ENCODE peak calls at places on chromosomes 16 and 17, in four cellular contexts. One of them, this sample, is unnamed.

GRCh38 chr17:19413725-19414124 is 2.7 kb downstream of the RNF112 start:
- DNase-seq in GM10248: no peak
- DNase-seq in psoas muscle: no peak
- DNase-seq in spleen: no peak
- DNase-seq in this sample: no peak

GRCh38 chr17:29661220-29661619 is 38.5 kb upstream of the CORO6 start:
- DNase-seq in GM10248: no peak
- DNase-seq in psoas muscle: no peak
- DNase-seq in spleen: no peak
- DNase-seq in this sample: no peak

GRCh38 chr17:57138956-57139576 is 54.0 kb downstream of the AKAP1 start:
- DNase-seq in GM10248: no peak
- DNase-seq in psoas muscle: no peak
- DNase-seq in spleen: no peak
- DNase-seq in this sample: no peak

GRCh38 chr16:3716831-3717234 is 491 bp downstream of the TRAP1 start:
- DNase-seq in GM10248: peak
- DNase-seq in psoas muscle: no peak
- DNase-seq in spleen: no peak
- DNase-seq in this sample: no peak

GRCh38 chr17:82121660-82122629 is 23.9 kb upstream of the FASN start:
- DNase-seq in GM10248: no peak
- DNase-seq in psoas muscle: no peak
- DNase-seq in spleen: no peak
- DNase-seq in this sample: no peak

GRCh38 chr17:28279411-28279810 is 39.6 kb upstream of the TMEM97 start:
- DNase-seq in GM10248: no peak
- DNase-seq in psoas muscle: no peak
- DNase-seq in spleen: no peak
- DNase-seq in this sample: no peak

GRCh38 chr17:64506576-64507417 is at the start of gene CEP95:
- DNase-seq in GM10248: peak
- DNase-seq in psoas muscle: peak
- DNase-seq in spleen: peak
- DNase-seq in this sample: peak

GRCh38 chr17:75535119-75535537 is 9.6 kb downstream of the LLGL2 start:
- DNase-seq in GM10248: no peak
- DNase-seq in psoas muscle: no peak
- DNase-seq in spleen: peak
- DNase-seq in this sample: no peak

GRCh38 chr17:74059471-74059870 is 144.0 kb upstream of the RPL38 start:
- DNase-seq in GM10248: no peak
- DNase-seq in psoas muscle: no peak
- DNase-seq in spleen: no peak
- DNase-seq in this sample: no peak

GRCh38 chr17:79160980-79161621 is 86.5 kb downstream of the ENGASE start:
- DNase-seq in GM10248: no peak
- DNase-seq in psoas muscle: no peak
- DNase-seq in spleen: no peak
- DNase-seq in this sample: no peak

GRCh38 chr17:48746916-48747444 is 18.4 kb upstream of the HOXB13 start:
- DNase-seq in GM10248: no peak
- DNase-seq in psoas muscle: no peak
- DNase-seq in spleen: no peak
- DNase-seq in this sample: no peak

GRCh38 chr17:61492759-61493526 is 40.7 kb downstream of the TBX4 start:
- DNase-seq in GM10248: no peak
- DNase-seq in psoas muscle: no peak
- DNase-seq in spleen: no peak
- DNase-seq in this sample: no peak

GRCh38 chr17:47935961-47936360 is 5.4 kb upstream of the PNPO start:
- DNase-seq in GM10248: no peak
- DNase-seq in psoas muscle: no peak
- DNase-seq in spleen: no peak
- DNase-seq in this sample: no peak

GRCh38 chr16:86395477-86395876 is 114.8 kb upstream of the FOXF1 start:
- DNase-seq in GM10248: no peak
- DNase-seq in psoas muscle: no peak
- DNase-seq in spleen: no peak
- DNase-seq in this sample: no peak

GRCh38 chr16:12341966-12342365 is 365.4 kb downstream of the SNX29 start:
- DNase-seq in GM10248: no peak
- DNase-seq in psoas muscle: no peak
- DNase-seq in spleen: no peak
- DNase-seq in this sample: no peak

GRCh38 chr16:22222998-22223397 is 16.9 kb downstream of the EEF2K start:
- DNase-seq in GM10248: no peak
- DNase-seq in psoas muscle: no peak
- DNase-seq in spleen: no peak
- DNase-seq in this sample: no peak

GRCh38 chr17:39096435-39097158 is 54.8 kb downstream of the PLXDC1 start:
- DNase-seq in GM10248: no peak
- DNase-seq in psoas muscle: no peak
- DNase-seq in spleen: no peak
- DNase-seq in this sample: no peak

GRCh38 chr16:46887524-46887854 is 3.3 kb downstream of the GPT2 start:
- DNase-seq in GM10248: no peak
- DNase-seq in psoas muscle: no peak
- DNase-seq in spleen: no peak
- DNase-seq in this sample: no peak

GRCh38 chr17:2547176-2547575 is 35.5 kb upstream of the METTL16 start:
- DNase-seq in GM10248: no peak
- DNase-seq in psoas muscle: no peak
- DNase-seq in spleen: no peak
- DNase-seq in this sample: no peak

GRCh38 chr17:46812624-46813318 is 5.7 kb downstream of the WNT3 start:
- DNase-seq in GM10248: no peak
- DNase-seq in psoas muscle: no peak
- DNase-seq in spleen: no peak
- DNase-seq in this sample: no peak

GRCh38 chr16:83952940-83953795 is at the start of gene OSGIN1:
- DNase-seq in GM10248: peak
- DNase-seq in psoas muscle: peak
- DNase-seq in spleen: peak
- DNase-seq in this sample: no peak

GRCh38 chr17:50129303-50129945 is 536 bp downstream of the SAMD14 start:
- DNase-seq in GM10248: peak
- DNase-seq in psoas muscle: peak
- DNase-seq in spleen: no peak
- DNase-seq in this sample: peak

GRCh38 chr16:67528222-67528869 is at the start of gene RIPOR1:
- DNase-seq in GM10248: peak
- DNase-seq in psoas muscle: peak
- DNase-seq in spleen: peak
- DNase-seq in this sample: no peak
- TF ChIP-seq CTCF in GM10248: no peak
- TF ChIP-seq CTCF in psoas muscle: no peak
- TF ChIP-seq CTCF in spleen: no peak
- TF ChIP-seq CTCF in this sample: no peak

DNA sequence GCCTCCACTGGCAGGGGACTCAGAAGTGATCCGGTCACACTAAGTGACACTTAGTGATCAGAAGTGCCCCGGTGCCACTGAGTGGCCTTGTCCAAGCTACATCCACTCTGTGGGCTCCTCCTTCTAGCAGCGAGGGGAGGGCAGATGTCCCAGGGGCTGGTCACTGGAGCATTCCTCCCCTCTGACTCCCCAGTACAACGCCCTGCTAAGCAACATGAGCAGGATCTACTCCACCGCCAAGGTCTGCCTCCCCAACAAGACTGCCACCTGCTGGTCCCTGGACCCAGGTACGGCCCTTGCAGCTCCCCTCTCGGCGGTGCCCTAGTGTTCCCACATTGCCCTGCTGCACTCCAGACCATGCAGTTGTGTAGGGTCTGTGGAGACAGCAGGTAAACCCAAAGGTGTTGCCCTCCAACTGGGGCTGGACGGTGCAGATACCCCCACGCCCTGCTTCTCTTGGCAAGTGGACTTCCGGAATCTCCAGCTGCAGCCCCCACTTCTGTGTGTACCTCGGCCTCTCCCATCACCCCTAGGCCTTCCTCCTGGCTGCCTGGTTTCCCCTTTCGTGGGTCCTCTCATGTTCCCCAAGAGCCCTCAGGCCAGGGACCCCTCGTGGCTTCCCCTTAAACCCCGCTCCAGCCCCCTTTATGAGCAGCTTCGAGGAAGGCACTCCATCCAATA is 2.1 kb downstream of the ACE start:
- DNase-seq in GM10248: peak
- DNase-seq in psoas muscle: peak
- DNase-seq in spleen: peak
- DNase-seq in this sample: peak
- TF ChIP-seq CTCF in GM10248: peak
- TF ChIP-seq CTCF in psoas muscle: peak
- TF ChIP-seq CTCF in spleen: peak
- TF ChIP-seq CTCF in this sample: peak

DNA sequence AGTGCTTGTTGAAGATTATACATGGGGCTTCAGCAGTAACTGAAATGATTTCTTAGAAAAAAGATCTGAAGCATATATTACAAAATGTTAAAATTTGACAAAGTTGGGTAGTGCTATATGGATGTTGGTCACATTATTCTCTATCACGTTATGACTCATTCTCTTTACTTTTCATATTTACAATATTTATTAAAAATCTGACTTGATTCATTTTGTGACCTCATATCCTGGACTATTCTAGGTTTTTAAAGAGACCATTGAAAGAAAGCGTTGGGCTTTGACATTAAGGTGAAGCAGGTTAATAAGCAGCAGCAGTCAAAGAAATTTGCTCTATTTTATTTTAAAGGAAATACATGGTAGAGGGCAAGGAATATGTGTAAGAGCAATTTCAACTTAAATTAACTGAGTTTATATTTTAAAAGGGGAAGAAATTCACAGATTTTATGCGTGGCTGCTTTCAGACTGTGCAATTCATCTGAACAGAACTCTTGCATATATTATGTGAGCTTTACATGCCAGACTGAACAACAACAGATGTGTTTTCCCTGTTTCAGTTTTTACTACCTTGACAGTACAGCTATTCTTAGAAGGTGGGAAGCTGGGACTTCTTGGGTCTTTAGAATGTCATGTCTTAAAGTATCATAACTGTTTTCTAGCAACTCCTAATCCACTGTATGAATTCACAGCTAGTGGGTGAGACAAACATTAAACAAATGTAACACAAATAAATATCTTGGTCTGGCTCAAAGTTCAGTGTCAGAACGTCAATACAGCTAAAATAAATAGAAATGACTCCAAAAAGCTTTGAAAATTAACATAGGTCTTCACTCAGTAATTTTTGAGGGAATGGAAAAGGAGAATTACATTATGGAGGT is 10.4 kb upstream of the FAM20A start:
- DNase-seq in GM10248: no peak
- DNase-seq in psoas muscle: no peak
- DNase-seq in spleen: no peak
- DNase-seq in this sample: no peak
- TF ChIP-seq CTCF in GM10248: no peak
- TF ChIP-seq CTCF in psoas muscle: no peak
- TF ChIP-seq CTCF in spleen: no peak
- TF ChIP-seq CTCF in this sample: no peak

DNA sequence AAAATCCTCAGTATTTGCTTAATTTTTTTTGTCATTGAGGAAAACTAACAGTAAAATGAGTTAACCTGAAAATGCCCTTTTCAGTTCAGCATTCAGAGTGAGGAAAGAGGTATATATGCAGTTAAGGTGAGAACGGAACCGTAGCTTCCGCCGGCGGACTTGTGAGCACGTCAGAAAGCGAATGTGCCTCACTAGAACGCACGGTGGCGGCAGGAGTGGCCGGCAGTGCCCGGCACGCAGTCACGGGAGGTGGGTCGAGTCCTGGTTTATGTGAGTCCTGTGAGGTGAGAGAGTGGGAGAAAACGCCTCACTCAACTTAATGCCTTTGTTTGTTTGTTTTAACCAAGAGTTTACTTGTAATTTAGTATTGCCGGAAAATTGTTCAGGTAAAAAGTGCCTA is 6.1 kb downstream of the SEC14L1 start:
- DNase-seq in GM10248: no peak
- DNase-seq in psoas muscle: no peak
- DNase-seq in spleen: peak
- DNase-seq in this sample: no peak
- TF ChIP-seq CTCF in GM10248: no peak
- TF ChIP-seq CTCF in psoas muscle: no peak
- TF ChIP-seq CTCF in spleen: no peak
- TF ChIP-seq CTCF in this sample: no peak